ENCODE peak calls at places on chromosomes 3 and 15, in six cellular contexts. I is caudate nucleus; D is CD8-positive, alpha-beta memory T cell; V is RPMI7951; H is HS-27A; U is Jurkat, Clone E6-1. M is an unnamed sample.
A peak's percentile ranks its signal among the peaks of the same experiment; 100 is the strongest.

GRCh38 chr3:107630779-107631178 is 108.0 kb downstream of the BBX start:
- DNase-seq in V (peak; percentile 13), U (no peak), D (no peak), H (no peak), I (no peak), M (no peak)

GRCh38 chr3:98734737-98735136 is 28.4 kb upstream of the ST3GAL6 start:
- DNase-seq in D (no peak), V (peak; percentile 79), U (no peak), H (no peak), I (no peak), M (no peak)

GRCh38 chr3:197428117-197428761 is 127.5 kb downstream of the BDH1 start:
- DNase-seq in H (no peak), D (peak; percentile 3), U (peak; percentile 69), I (no peak), V (peak; percentile 90), M (peak; percentile 13)

GRCh38 chr15:98000249-98001203 is 40.0 kb downstream of the ARRDC4 start:
- DNase-seq in D (no peak), U (no peak), H (no peak), I (no peak), V (peak; percentile 84), M (no peak)

GRCh38 chr15:63234479-63234878 is 42.9 kb upstream of the APH1B start:
- DNase-seq in I (no peak), H (no peak), U (no peak), V (peak; percentile 75), D (no peak), M (peak; percentile 45)

GRCh38 chr15:44697014-44697413 is 14.1 kb downstream of the PATL2 start:
- DNase-seq in V (no peak), U (no peak), D (no peak), I (no peak), H (no peak), M (no peak)

GRCh38 chr3:7307410-7307809 is 446.5 kb downstream of the GRM7 start:
- DNase-seq in I (no peak), V (no peak), D (no peak), U (no peak), H (no peak), M (no peak)

GRCh38 chr3:45776611-45777010 is 19.7 kb downstream of the SLC6A20 start:
- DNase-seq in D (no peak), I (no peak), V (no peak), H (no peak), U (no peak), M (no peak)

GRCh38 chr3:20078194-20078709 is 38.0 kb downstream of the KAT2B start:
- DNase-seq in V (no peak), H (no peak), U (no peak), I (no peak), D (no peak), M (no peak)

GRCh38 chr3:189322339-189322738 is 150.6 kb downstream of the TPRG1 start:
- DNase-seq in I (no peak), V (no peak), U (no peak), D (no peak), H (no peak), M (no peak)

GRCh38 chr3:8499181-8499611 is 2.4 kb upstream of the LMCD1 start:
- DNase-seq in U (no peak), H (no peak), V (peak; percentile 51), I (no peak), D (no peak), M (no peak)

GRCh38 chr3:64916937-64917336 is 229.1 kb upstream of the ADAMTS9 start:
- DNase-seq in U (no peak), H (no peak), V (no peak), I (no peak), D (no peak), M (no peak)

M was measured in fibroblast of gingiva.